ENCODE peak calls at places on chromosomes 1 and 21, in six cellular contexts. O is body of pancreas; C is CD8-positive, alpha-beta T cell; D is hepatocyte; U is aorta; W is SJSA1. A is an unnamed sample.

GRCh38 chr1:229625893-229626831 is at the start of the genes TAF5L and URB2:
- DNase-seq in O (peak; percentile 91), C (peak; percentile 81), D (peak; percentile 96), W (peak; percentile 86), U (peak; percentile 92), A (peak; percentile 87)

GRCh38 chr21:35924714-35925301 is 135.5 kb downstream of the SETD4 start:
- DNase-seq in U (no peak), W (no peak), C (no peak), O (no peak), D (no peak), A (peak; percentile 62)

GRCh38 chr1:48405400-48405799 is 66.6 kb downstream of the SPATA6 start:
- DNase-seq in W (no peak), U (no peak), D (no peak), O (no peak), C (no peak), A (no peak)

GRCh38 chr1:66739401-66740157 is 12.7 kb upstream of the DYNLT5 start:
- DNase-seq in W (no peak), O (no peak), U (no peak), C (no peak), D (no peak), A (no peak)

GRCh38 chr1:41823453-41823852 is 95.3 kb downstream of the HIVEP3 start:
- DNase-seq in D (no peak), O (peak; percentile 14), C (no peak), W (peak; percentile 76), U (no peak), A (peak; percentile 20)

GRCh38 chr1:4586611-4587010 is 67.8 kb upstream of the AJAP1 start:
- DNase-seq in U (no peak), W (no peak), D (no peak), C (no peak), O (no peak), A (no peak)

GRCh38 chr1:171988243-171988642 is 146.9 kb downstream of the DNM3 start:
- DNase-seq in O (no peak), W (no peak), C (no peak), D (no peak), U (no peak), A (no peak)

GRCh38 chr1:168081373-168082007 is 55.2 kb downstream of the GPR161 start:
- DNase-seq in D (no peak), W (no peak), O (no peak), C (no peak), U (peak; percentile 67), A (no peak)

GRCh38 chr1:38728176-38728908 is 131.2 kb downstream of the RRAGC start:
- DNase-seq in D (peak; percentile 71), W (peak; percentile 95), U (peak; percentile 82), O (peak; percentile 10), C (no peak), A (peak; percentile 95)

GRCh38 chr1:23436520-23437354 is 12.2 kb upstream of the TCEA3 start:
- DNase-seq in C (peak; percentile 51), U (no peak), O (peak; percentile 23), D (no peak), W (no peak), A (no peak)

GRCh38 chr1:181255270-181255929 is 166.9 kb downstream of the IER5 start:
- DNase-seq in U (no peak), C (no peak), W (no peak), D (peak; percentile 74), O (peak; percentile 56), A (no peak)

GRCh38 chr1:157101196-157101595 is 1.6 kb upstream of the ETV3L start:
- DNase-seq in C (no peak), W (no peak), O (no peak), D (no peak), U (no peak), A (peak; percentile 19)

GRCh38 chr1:211148371-211148770 is 14.4 kb upstream of the KCNH1 start:
- DNase-seq in U (no peak), O (no peak), D (no peak), C (no peak), W (no peak), A (no peak)

GRCh38 chr1:211158866-211159265 is 24.9 kb upstream of the KCNH1 start:
- DNase-seq in C (no peak), U (no peak), O (no peak), W (no peak), D (no peak), A (no peak)

GRCh38 chr1:211155040-211155439 is 21.1 kb upstream of the KCNH1 start:
- DNase-seq in C (no peak), U (no peak), W (no peak), D (no peak), O (no peak), A (no peak)

GRCh38 chr1:211153932-211154331 is 20.0 kb upstream of the KCNH1 start:
- DNase-seq in C (no peak), W (no peak), U (no peak), O (no peak), D (no peak), A (peak; percentile 15)
- H3K4me1 ChIP-seq in C (no peaks in the 10 kb centered on the region), W (no peaks in the 10 kb centered on the region), U (no peaks in the 10 kb centered on the region), O (no peaks in the 10 kb centered on the region), D (no peaks in the 10 kb centered on the region), A (no peaks in the 10 kb centered on the region)

GRCh38 chr1:58848818-58849411 is 65.1 kb upstream of the JUN start:
- DNase-seq in U (peak; percentile 91), W (peak; percentile 99), D (peak; percentile 67), O (peak; percentile 38), C (no peak), A (peak; percentile 80)
- H3K27ac ChIP-seq in U (no peak overlapping the region), W (peak overlapping the region; percentile 77), D (peak overlapping the region; percentile 48), O (no peak overlapping the region), C (no peak overlapping the region), A (peak overlapping the region; percentile 28)

GRCh38 chr1:151402764-151403163 is 3.4 kb downstream of the PSMB4 start:
- DNase-seq in D (no peak), U (no peak), O (no peak), C (no peak), W (no peak), A (no peak)
- H3K36me3 ChIP-seq in D (peaks cover 6% of the 10 kb centered on the region), U (peaks cover 9% of the 10 kb centered on the region), O (peaks cover 29% of the 10 kb centered on the region), C (peaks cover 46% of the 10 kb centered on the region), W (peaks cover 82% of the 10 kb centered on the region), A (peaks cover 55% of the 10 kb centered on the region)

GRCh38 chr1:65065535-65066378 is 82.2 kb upstream of the AK4 start:
- DNase-seq in U (peak; percentile 64), D (peak; percentile 44), O (peak; percentile 70), C (no peak), W (no peak), A (no peak)

GRCh38 chr1:65059930-65060538 is 88.0 kb upstream of the AK4 start:
- DNase-seq in C (no peak), W (no peak), O (no peak), D (peak; percentile 34), U (no peak), A (no peak)

GRCh38 chr1:65066379-65066765 is 81.6 kb upstream of the AK4 start:
- DNase-seq in W (no peak), O (no peak), C (no peak), D (no peak), U (no peak), A (peak; percentile 73)

GRCh38 chr1:65062339-65062738 is 85.7 kb upstream of the AK4 start:
- DNase-seq in C (no peak), D (no peak), W (no peak), U (no peak), O (no peak), A (no peak)

DNA sequence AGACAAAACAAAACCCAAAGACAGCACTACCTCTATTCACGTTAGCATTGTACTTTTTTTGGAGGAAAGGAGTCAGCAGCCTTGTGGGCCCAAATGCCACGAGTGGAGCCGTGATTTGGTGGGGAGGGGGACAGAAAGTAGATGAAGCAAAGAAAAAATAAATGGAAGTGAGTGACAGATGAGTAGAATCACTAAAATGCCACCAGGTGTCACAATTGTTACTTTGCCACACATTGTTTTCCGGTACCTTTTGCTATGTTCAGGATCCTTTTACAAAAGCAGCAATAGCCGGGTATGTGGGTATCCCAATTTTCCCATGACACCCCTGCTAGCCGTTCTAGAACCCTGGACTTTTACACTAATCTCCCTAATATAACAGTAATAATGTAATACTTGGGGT is 85.0 kb upstream of the AK4 start:
- DNase-seq in W (no peak), D (no peak), O (no peak), C (no peak), U (no peak), A (no peak)
- H3K4me1 ChIP-seq in W (peaks cover 8% of the 10 kb centered on the region), D (peaks cover 9% of the 10 kb centered on the region), O (peaks cover 32% of the 10 kb centered on the region), C (peaks cover 41% of the 10 kb centered on the region), U (peaks cover 4% of the 10 kb centered on the region), A (peaks cover 7% of the 10 kb centered on the region)

GRCh38 chr1:54884135-54884586 is 2.8 kb downstream of the DHCR24 start:
- DNase-seq in C (no peak), U (no peak), D (no peak), W (no peak), O (no peak), A (no peak)
- H3K27ac ChIP-seq in C (no peak overlapping the region), U (no peak overlapping the region), D (peak overlapping the region; percentile 88), W (no peak overlapping the region), O (peak overlapping the region; percentile 41), A (no peak overlapping the region)

DNA sequence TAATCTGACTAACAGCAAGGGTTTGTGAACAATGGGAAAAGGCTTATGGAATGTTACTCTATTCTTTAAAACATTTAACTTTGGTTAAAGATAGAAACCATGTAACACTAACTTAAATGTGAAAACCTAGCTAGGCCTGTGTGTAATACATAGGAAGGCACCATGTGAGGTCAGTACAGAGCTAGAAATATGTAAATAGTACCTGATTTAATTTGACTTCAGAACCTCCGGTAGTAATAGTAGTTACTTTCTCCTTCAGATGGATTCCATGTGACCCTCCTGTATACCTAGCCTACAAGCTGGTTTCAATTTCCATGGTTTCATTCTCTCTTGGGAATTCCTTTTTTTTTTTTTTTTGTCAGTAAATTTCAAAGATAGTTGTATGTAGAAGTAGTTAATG is 1.3 kb downstream of the MTF2 start:
- DNase-seq in C (no peak), O (no peak), U (no peak), W (no peak), D (peak; percentile 73), A (peak; percentile 56)
- H3K36me3 ChIP-seq in C (no peaks in the 10 kb centered on the region), O (no peaks in the 10 kb centered on the region), U (no peaks in the 10 kb centered on the region), W (peaks cover 29% of the 10 kb centered on the region), D (no peaks in the 10 kb centered on the region), A (peaks cover 31% of the 10 kb centered on the region)